ENCODE peak calls at places on chromosomes 12 and 14, in seven cellular contexts. R, E, K, L, S, A and H are unnamed samples.
A peak's percentile ranks its signal among the peaks of the same experiment; 100 is the strongest.

GRCh38 chr14:23057757-23058653 is 685 bp upstream of the CDH24 start:
- DNase-seq in R (peak; percentile 93), L (peak; percentile 89), E (peak; percentile 94), S (peak; percentile 93), K (peak; percentile 92), A (peak; percentile 84), H (peak; percentile 96)

GRCh38 chr14:79166171-79166570 is 996.0 kb downstream of the NRXN3 start:
- DNase-seq in K (no peak), R (no peak), A (no peak), L (no peak), S (no peak), E (no peak), H (no peak)

GRCh38 chr12:110638792-110639191 is 24.9 kb downstream of the TCTN1 start:
- DNase-seq in K (no peak), S (no peak), E (no peak), L (no peak), R (no peak), A (no peak), H (no peak)

GRCh38 chr12:58386136-58386535 is 444.8 kb downstream of the ATP23 start:
- DNase-seq in S (no peak), K (no peak), A (no peak), R (no peak), E (no peak), L (no peak), H (no peak)

GRCh38 chr12:47088021-47088944 is 8.5 kb upstream of the AMIGO2 start:
- DNase-seq in E (no peak), K (no peak), L (no peak), S (no peak), R (no peak), A (no peak), H (no peak)

GRCh38 chr14:58663494-58664111 is 25.8 kb downstream of the DACT1 start:
- DNase-seq in S (no peak), R (no peak), L (peak; percentile 71), E (no peak), K (peak; percentile 21), A (no peak), H (no peak)

GRCh38 chr12:2877047-2877958 is at the start of the genes FOXM1 and RHNO1:
- DNase-seq in L (peak; percentile 98), S (peak; percentile 95), A (peak; percentile 90), K (peak; percentile 93), R (peak; percentile 90), E (peak; percentile 86), H (peak; percentile 98)

GRCh38 chr12:92769124-92769901 is 66.5 kb downstream of the PLEKHG7 start:
- DNase-seq in R (no peak), A (no peak), L (no peak), S (no peak), E (no peak), K (no peak), H (no peak)

GRCh38 chr12:27592548-27592947 is 68.5 kb downstream of the PPFIBP1 start:
- DNase-seq in R (no peak), A (peak; percentile 39), S (no peak), L (peak; percentile 85), K (no peak), E (no peak), H (no peak)

GRCh38 chr14:68627868-68628604 is 164.8 kb downstream of the ZFP36L1 start:
- DNase-seq in K (peak; percentile 74), A (no peak), E (no peak), R (peak; percentile 52), L (no peak), S (peak; percentile 77), H (peak; percentile 97)

GRCh38 chr12:99093166-99093565 is 448.1 kb downstream of the APAF1 start:
- DNase-seq in K (no peak), R (no peak), E (no peak), A (no peak), S (no peak), L (no peak), H (no peak)

GRCh38 chr14:30450620-30451019 is 108.3 kb upstream of the G2E3 start:
- DNase-seq in L (peak; percentile 3), S (no peak), K (no peak), E (no peak), A (no peak), R (no peak), H (no peak)

GRCh38 chr14:54591461-54592245 is 24.7 kb downstream of the SAMD4A start:
- DNase-seq in A (no peak), R (no peak), E (no peak), K (no peak), L (peak; percentile 73), S (no peak), H (no peak)

GRCh38 chr12:22856120-22856699 is 231.2 kb downstream of the ETNK1 start:
- DNase-seq in S (no peak), A (no peak), R (peak; percentile 14), K (no peak), L (peak; percentile 57), E (peak; percentile 30), H (no peak)

GRCh38 chr14:60485600-60486251 is at the start of gene C14orf39:
- DNase-seq in K (no peak), E (peak; percentile 86), L (peak; percentile 38), R (peak; percentile 56), A (no peak), S (no peak), H (peak; percentile 75)

GRCh38 chr12:81261508-81262207 is 183.8 kb downstream of the ACSS3 start:
- DNase-seq in E (no peak), L (peak; percentile 3), S (no peak), K (no peak), A (no peak), R (no peak), H (no peak)

GRCh38 chr14:80356413-80356812 is 145.1 kb upstream of the DIO2 start:
- DNase-seq in L (peak; percentile 43), K (no peak), S (no peak), R (no peak), E (no peak), A (no peak), H (peak; percentile 3)

GRCh38 chr14:89813485-89814080 is 140.9 kb downstream of the EFCAB11 start:
- DNase-seq in R (no peak), S (no peak), K (no peak), E (no peak), A (no peak), L (peak; percentile 82), H (no peak)

GRCh38 chr12:127760996-127761395 is 506.0 kb upstream of the TMEM132C start:
- DNase-seq in L (no peak), E (no peak), A (no peak), R (no peak), K (no peak), S (no peak), H (peak; percentile 11)
- H3K36me3 ChIP-seq in L (no peaks in the 10 kb centered on the region), E (no peaks in the 10 kb centered on the region), A (no peaks in the 10 kb centered on the region), R (no peaks in the 10 kb centered on the region), K (no peaks in the 10 kb centered on the region), S (no peaks in the 10 kb centered on the region), H (no peaks in the 10 kb centered on the region)

DNA sequence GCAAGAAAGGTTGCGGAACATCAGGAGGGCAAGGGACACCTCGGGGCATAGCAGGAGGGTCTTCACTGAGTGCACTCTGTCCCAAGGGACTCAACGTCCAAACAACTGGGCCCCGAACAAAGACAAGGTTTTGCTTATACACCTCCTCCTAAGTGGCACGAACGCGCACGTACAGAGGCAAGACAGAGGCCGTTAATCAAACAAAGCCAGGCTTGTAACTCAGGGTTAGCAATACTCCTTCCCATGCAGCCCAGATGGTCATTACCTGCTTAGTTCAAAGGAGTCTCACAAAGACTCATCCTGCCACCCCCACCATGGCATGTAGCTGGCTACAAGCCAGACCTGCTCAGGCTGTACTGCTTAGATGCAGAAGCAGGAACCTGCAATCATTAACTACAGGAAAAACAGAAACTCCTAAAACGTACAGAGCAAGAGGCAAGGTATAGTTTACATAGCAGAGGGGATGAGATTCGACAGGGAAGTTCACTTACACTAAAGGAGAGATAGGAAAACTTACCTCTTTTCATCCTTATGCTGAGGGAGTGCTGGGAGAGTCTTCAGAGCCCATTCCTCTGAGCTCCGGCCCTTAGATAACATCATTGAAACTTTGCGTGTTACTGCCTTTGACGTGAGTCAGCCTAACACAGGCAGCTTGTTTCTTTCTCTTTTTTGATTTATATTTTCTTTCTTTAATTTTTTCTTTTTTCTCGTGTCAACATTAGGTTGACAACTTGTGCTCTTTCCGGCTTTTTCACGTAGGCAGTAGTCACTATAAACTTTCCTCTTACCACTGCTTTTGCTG is 1319.1 kb downstream of the TMEM121 start:
- DNase-seq in S (peak; percentile 87), R (no peak), A (no peak), L (no peak), K (peak; percentile 92), E (no peak), H (no peak)
- H3K4me3 ChIP-seq in S (peak overlapping the region; percentile 58), R (no peak overlapping the region), A (peak overlapping the region; percentile 53), L (no peak overlapping the region), K (peak overlapping the region; percentile 45), E (no peak overlapping the region), H (no peak overlapping the region)

GRCh38 chr14:95322646-95323045 is 2.9 kb upstream of the CLMN start:
- DNase-seq in R (no peak), E (no peak), A (no peak), K (no peak), L (peak; percentile 37), S (no peak), H (no peak)

GRCh38 chr14:95323361-95323760 is 3.7 kb upstream of the CLMN start:
- DNase-seq in R (no peak), K (no peak), A (no peak), E (no peak), S (no peak), L (no peak), H (no peak)

GRCh38 chr14:95320076-95320895 is 578 bp upstream of the CLMN start:
- DNase-seq in E (no peak), L (no peak), A (peak; percentile 27), K (no peak), S (no peak), R (peak; percentile 48), H (no peak)

GRCh38 chr14:95321201-95321600 is 1.5 kb upstream of the CLMN start:
- DNase-seq in R (no peak), A (no peak), L (no peak), S (no peak), E (no peak), K (no peak), H (peak; percentile 53)

GRCh38 chr14:95321693-95322455 is 2.2 kb upstream of the CLMN start:
- DNase-seq in R (no peak), E (no peak), K (no peak), S (no peak), L (no peak), A (no peak), H (no peak)
- H3K27me3 ChIP-seq in R (no peaks in the 10 kb centered on the region), E (no peaks in the 10 kb centered on the region), K (no peaks in the 10 kb centered on the region), S (no peaks in the 10 kb centered on the region), L (peaks cover 13% of the 10 kb centered on the region), A (no peaks in the 10 kb centered on the region), H (peaks cover 8% of the 10 kb centered on the region)

GRCh38 chr14:102969060-102969791 is 46.8 kb downstream of the AMN start:
- DNase-seq in A (no peak), L (no peak), K (no peak), S (no peak), R (no peak), E (no peak), H (no peak)
- H3K36me3 ChIP-seq in A (peaks cover 97% of the 10 kb centered on the region), L (peaks cover 78% of the 10 kb centered on the region), K (no peaks in the 10 kb centered on the region), S (peaks cover 99% of the 10 kb centered on the region), R (peaks cover 44% of the 10 kb centered on the region), E (peaks cover 66% of the 10 kb centered on the region), H (peaks cover 40% of the 10 kb centered on the region)

GRCh38 chr14:33765251-33765650 is 185.6 kb downstream of the EGLN3 start:
- DNase-seq in K (no peak), E (no peak), A (peak; percentile 23), S (no peak), R (peak; percentile 45), L (no peak), H (peak; percentile 75)
- H3K4me3 ChIP-seq in K (no peak overlapping the region), E (no peak overlapping the region), A (no peak overlapping the region), S (no peak overlapping the region), R (no peak overlapping the region), L (no peak overlapping the region), H (no peak overlapping the region)